ENCODE peak calls at places on chromosomes 4 and X, in six cellular contexts. O, G, R, E, M and U are unnamed samples.

GRCh38 chrX:116873678-116874077 is 410.9 kb upstream of the CT83 start:
- DNase-seq in O (no peak), G (no peak), R (no peak), E (no peak), M (peak), U (no peak)

GRCh38 chr4:107747748-107748486 is 27.9 kb upstream of the PAPSS1 start:
- DNase-seq in O (no peak), G (peak), R (no peak), E (peak), M (no peak), U (no peak)

GRCh38 chr4:7384929-7385890 is 49.5 kb downstream of the PSAPL1 start:
- DNase-seq in O (no peak), G (no peak), R (no peak), E (no peak), M (no peak), U (peak)

GRCh38 chr4:184453402-184454160 is 20.8 kb downstream of the IRF2 start:
- DNase-seq in O (no peak), G (peak), R (no peak), E (peak), M (peak), U (no peak)

GRCh38 chr4:61376301-61376700 is 176.2 kb downstream of the ADGRL3 start:
- DNase-seq in O (no peak), G (no peak), R (no peak), E (no peak), M (peak), U (no peak)

GRCh38 chr4:36712013-36712412 is 430.6 kb downstream of the DTHD1 start:
- DNase-seq in O (no peak), G (no peak), R (no peak), E (no peak), M (peak), U (no peak)

GRCh38 chr4:162682651-162683050 is 484.0 kb downstream of the NAF1 start:
- DNase-seq in O (no peak), G (no peak), R (no peak), E (no peak), M (no peak), U (no peak)

GRCh38 chr4:167622481-167623240 is 388.4 kb upstream of the SPOCK3 start:
- DNase-seq in O (peak), G (peak), R (peak), E (peak), M (peak), U (no peak)

GRCh38 chr4:162761965-162762364 is 404.7 kb downstream of the NAF1 start:
- DNase-seq in O (no peak), G (no peak), R (no peak), E (no peak), M (no peak), U (no peak)

GRCh38 chr4:12729384-12729783 is 754.8 kb downstream of the RAB28 start:
- DNase-seq in O (no peak), G (no peak), R (no peak), E (no peak), M (peak), U (no peak)

GRCh38 chr4:106624674-106625073 is 256.1 kb upstream of the GIMD1 start:
- DNase-seq in O (no peak), G (no peak), R (no peak), E (no peak), M (no peak), U (no peak)

GRCh38 chr4:78764498-78764961 is 11.6 kb upstream of the BMP2K start:
- DNase-seq in O (no peak), G (no peak), R (no peak), E (no peak), M (peak), U (no peak)

GRCh38 chr4:36399762-36400353 is 118.4 kb downstream of the DTHD1 start:
- DNase-seq in O (peak), G (peak), R (no peak), E (no peak), M (peak), U (no peak)

GRCh38 chr4:112766422-112766821 is 129.5 kb downstream of the LARP7 start:
- DNase-seq in O (peak), G (peak), R (no peak), E (no peak), M (peak), U (no peak)

GRCh38 chr4:113094802-113095201 is 45.3 kb downstream of the ANK2 start:
- DNase-seq in O (no peak), G (no peak), R (no peak), E (no peak), M (peak), U (no peak)

GRCh38 chr4:73257242-73257994 is 1.2 kb downstream of the ANKRD17 start:
- DNase-seq in O (peak), G (peak), R (peak), E (peak), M (peak), U (peak)

GRCh38 chr4:8919651-8920288 is 48.1 kb upstream of the HMX1 start:
- DNase-seq in O (no peak), G (no peak), R (peak), E (peak), M (no peak), U (no peak)

GRCh38 chrX:40805404-40805803 is 70.1 kb upstream of the MED14 start:
- DNase-seq in O (no peak), G (no peak), R (no peak), E (no peak), M (no peak), U (no peak)

GRCh38 chr4:167885872-167886271 is 206.5 kb upstream of the ANXA10 start:
- DNase-seq in O (no peak), G (no peak), R (no peak), E (no peak), M (no peak), U (no peak)

GRCh38 chr4:165542476-165542875 is 163.7 kb downstream of the CPE start:
- DNase-seq in O (no peak), G (no peak), R (no peak), E (no peak), M (no peak), U (no peak)

GRCh38 chr4:5989236-5990225 is 28.7 kb downstream of the C4orf50 start:
- DNase-seq in O (no peak), G (no peak), R (no peak), E (no peak), M (no peak), U (no peak)

GRCh38 chrX:100895365-100896075 is 21.4 kb upstream of the NOX1 start:
- DNase-seq in O (peak), G (peak), R (no peak), E (no peak), M (peak), U (no peak)

GRCh38 chrX:112048707-112049106 is 33.9 kb downstream of the TRPC5 start:
- DNase-seq in O (peak), G (no peak), R (no peak), E (no peak), M (no peak), U (no peak)

GRCh38 chr4:148004228-148004813 is 272.4 kb downstream of the ARHGAP10 start:
- DNase-seq in O (no peak), G (no peak), R (no peak), E (no peak), M (peak), U (no peak)

GRCh38 chr4:1297456-1298325 is 8.0 kb downstream of the MAEA start:
- DNase-seq in O (peak), G (no peak), R (no peak), E (no peak), M (no peak), U (no peak)

GRCh38 chrX:16466640-16467432 is 183.1 kb upstream of the S100G start:
- DNase-seq in O (no peak), G (peak), R (no peak), E (no peak), M (peak), U (no peak)

GRCh38 chr4:2615821-2616220 is 79.4 kb downstream of the FAM193A start:
- DNase-seq in O (no peak), G (no peak), R (no peak), E (no peak), M (no peak), U (no peak)

GRCh38 chr4:8185280-8185679 is 13.8 kb upstream of the SH3TC1 start:
- DNase-seq in O (no peak), G (no peak), R (no peak), E (no peak), M (peak), U (no peak)

GRCh38 chr4:84597450-84597849 is 14.5 kb downstream of the CDS1 start:
- DNase-seq in O (no peak), G (peak), R (no peak), E (no peak), M (no peak), U (no peak)

GRCh38 chr4:164753873-164754488 is at the start of gene SMIM31:
- DNase-seq in O (no peak), G (peak), R (no peak), E (peak), M (no peak), U (no peak)

GRCh38 chrX:134538316-134538715 is 78.4 kb downstream of the HPRT1 start:
- DNase-seq in O (no peak), G (no peak), R (no peak), E (no peak), M (no peak), U (no peak)

GRCh38 chrX:110180176-110180927 is 137.5 kb downstream of the AMMECR1 start:
- DNase-seq in O (no peak), G (peak), R (no peak), E (no peak), M (peak), U (no peak)

GRCh38 chr4:3374667-3375066 is 67.1 kb upstream of the HGFAC start:
- DNase-seq in O (no peak), G (no peak), R (no peak), E (no peak), M (no peak), U (no peak)

GRCh38 chr4:74772783-74773182 is 21.5 kb downstream of the BTC start:
- DNase-seq in O (peak), G (no peak), R (no peak), E (no peak), M (no peak), U (no peak)

GRCh38 chrX:136712631-136713030 is 64.7 kb downstream of the CD40LG start:
- DNase-seq in O (no peak), G (no peak), R (no peak), E (no peak), M (no peak), U (no peak)

GRCh38 chrX:136711147-136711546 is 63.2 kb downstream of the CD40LG start:
- DNase-seq in O (peak), G (peak), R (no peak), E (peak), M (peak), U (no peak)

GRCh38 chrX:136710324-136710951 is 62.5 kb downstream of the CD40LG start:
- DNase-seq in O (no peak), G (no peak), R (no peak), E (no peak), M (peak), U (no peak)

GRCh38 chrX:136708348-136708747 is 60.4 kb downstream of the CD40LG start:
- DNase-seq in O (no peak), G (no peak), R (no peak), E (no peak), M (peak), U (no peak)
- TF ChIP-seq CTCF in O (no peak), G (peak), R (peak), E (no peak), M (peak), U (peak)

GRCh38 chrX:136519069-136519468 is 12.9 kb upstream of the VGLL1 start:
- DNase-seq in O (no peak), G (no peak), R (no peak), E (no peak), M (no peak), U (no peak)
- TF ChIP-seq CTCF in O (no peak), G (no peak), R (no peak), E (no peak), M (no peak), U (no peak)

GRCh38 chr4:19883841-19884240 is 367.9 kb upstream of the SLIT2 start:
- DNase-seq in O (no peak), G (no peak), R (no peak), E (no peak), M (peak), U (no peak)
- TF ChIP-seq CTCF in O (no peak), G (no peak), R (no peak), E (no peak), M (no peak), U (no peak)

DNA sequence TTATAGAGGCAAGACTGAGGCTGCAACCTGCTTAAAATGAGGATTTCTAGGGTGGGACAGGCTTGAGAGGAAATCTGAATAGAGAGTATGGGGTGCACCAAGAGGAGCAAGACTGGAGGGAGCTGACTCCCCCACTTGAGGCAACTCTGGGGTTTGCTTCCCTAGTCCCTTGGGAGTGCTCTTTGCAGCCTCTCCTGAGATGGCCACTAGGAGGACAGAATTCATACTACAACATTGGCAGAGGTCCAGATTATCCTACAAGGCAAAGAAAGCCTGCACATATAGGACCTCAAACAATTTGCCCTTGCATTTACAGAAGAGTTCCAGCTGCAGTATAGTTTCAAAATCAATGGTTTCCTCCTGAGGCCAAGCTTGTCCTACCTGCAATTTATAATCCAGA is 830.9 kb downstream of the TECRL start:
- DNase-seq in O (no peak), G (no peak), R (no peak), E (no peak), M (no peak), U (no peak)
- TF ChIP-seq CTCF in O (no peak), G (no peak), R (no peak), E (no peak), M (no peak), U (no peak)

GRCh38 chr4:26323807-26324206 is 3.0 kb downstream of the RBPJ start:
- DNase-seq in O (no peak), G (no peak), R (no peak), E (no peak), M (peak), U (no peak)
- TF ChIP-seq CTCF in O (no peak), G (no peak), R (no peak), E (no peak), M (peak), U (no peak)

GRCh38 chrX:23554304-23554703 is 113.0 kb upstream of the PRDX4 start:
- DNase-seq in O (no peak), G (peak), R (no peak), E (peak), M (peak), U (no peak)
- TF ChIP-seq CTCF in O (no peak), G (peak), R (peak), E (peak), M (peak), U (no peak)

GRCh38 chr4:37970702-37971101 is 10.5 kb downstream of the PTTG2 start:
- DNase-seq in O (peak), G (peak), R (no peak), E (peak), M (peak), U (peak)
- TF ChIP-seq CTCF in O (peak), G (peak), R (peak), E (peak), M (peak), U (peak)

DNA sequence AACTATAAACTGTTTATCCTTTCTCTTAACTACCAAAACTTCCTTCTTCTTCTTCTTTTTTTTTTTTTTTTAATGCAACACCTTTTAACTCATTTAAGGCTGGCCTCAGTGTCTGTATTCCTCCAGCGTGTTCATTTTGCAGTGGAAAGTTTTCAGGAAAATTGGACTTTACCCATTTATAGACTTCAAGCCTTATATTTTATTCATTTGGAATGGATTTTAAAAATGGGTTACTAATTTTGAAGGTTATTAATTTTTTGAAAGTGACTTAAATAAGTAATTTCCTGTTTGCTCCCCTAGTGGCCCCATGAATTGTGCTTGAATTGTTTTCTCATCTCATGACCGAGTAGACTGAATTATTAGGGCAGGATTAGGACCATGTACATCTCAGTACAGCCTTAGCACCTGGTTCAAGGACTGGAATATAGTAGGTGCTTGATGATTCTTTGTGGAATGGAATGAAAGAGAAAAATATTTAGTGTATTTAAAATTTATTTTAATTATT is 282.7 kb downstream of the ANKRD50 start:
- DNase-seq in O (no peak), G (no peak), R (no peak), E (no peak), M (peak), U (no peak)
- TF ChIP-seq CTCF in O (no peak), G (no peak), R (no peak), E (no peak), M (no peak), U (no peak)

GRCh38 chrX:117985241-117985640 is 131.4 kb downstream of the KLHL13 start:
- DNase-seq in O (peak), G (no peak), R (no peak), E (no peak), M (no peak), U (no peak)
- TF ChIP-seq CTCF in O (peak), G (no peak), R (peak), E (no peak), M (no peak), U (no peak)